ENCODE peak calls at places on chromosomes 1 and 21, in six cellular contexts. One of them, this sample, is unnamed.

GRCh38 chr1:211518330-211519289 is 26.6 kb upstream of the RD3 start:
- DNase-seq in stimulated activated CD4-positive, alpha-beta T cell treated with anti-CD3 and anti-CD28 coated beads, Interleukin-12 subunit alpha, Interleukin-12 subunit beta, amount 100 ng/mL, for 4 hours: no peak
- DNase-seq in Ammon's horn: no peak
- DNase-seq in HS-5: no peak
- DNase-seq in fibroblast of the aortic adventitia: no peak
- DNase-seq in H9: no peak
- DNase-seq in this sample: no peak

GRCh38 chr1:84462118-84462517 is 16.9 kb upstream of the RPF1 start:
- DNase-seq in stimulated activated CD4-positive, alpha-beta T cell treated with anti-CD3 and anti-CD28 coated beads, Interleukin-12 subunit alpha, Interleukin-12 subunit beta, amount 100 ng/mL, for 4 hours: no peak
- DNase-seq in Ammon's horn: no peak
- DNase-seq in HS-5: no peak
- DNase-seq in fibroblast of the aortic adventitia: no peak
- DNase-seq in H9: no peak
- DNase-seq in this sample: no peak

GRCh38 chr21:26177187-26177586 is 6.6 kb upstream of the APP start:
- DNase-seq in stimulated activated CD4-positive, alpha-beta T cell treated with anti-CD3 and anti-CD28 coated beads, Interleukin-12 subunit alpha, Interleukin-12 subunit beta, amount 100 ng/mL, for 4 hours: no peak
- DNase-seq in Ammon's horn: peak
- DNase-seq in HS-5: no peak
- DNase-seq in fibroblast of the aortic adventitia: peak
- DNase-seq in H9: no peak
- DNase-seq in this sample: no peak

GRCh38 chr21:44913425-44914175 is 7.1 kb downstream of the ITGB2 start:
- DNase-seq in stimulated activated CD4-positive, alpha-beta T cell treated with anti-CD3 and anti-CD28 coated beads, Interleukin-12 subunit alpha, Interleukin-12 subunit beta, amount 100 ng/mL, for 4 hours: no peak
- DNase-seq in Ammon's horn: no peak
- DNase-seq in HS-5: no peak
- DNase-seq in fibroblast of the aortic adventitia: no peak
- DNase-seq in H9: no peak
- DNase-seq in this sample: no peak

GRCh38 chr1:15902882-15903281 is 55.4 kb downstream of the SPEN start:
- DNase-seq in stimulated activated CD4-positive, alpha-beta T cell treated with anti-CD3 and anti-CD28 coated beads, Interleukin-12 subunit alpha, Interleukin-12 subunit beta, amount 100 ng/mL, for 4 hours: no peak
- DNase-seq in Ammon's horn: no peak
- DNase-seq in HS-5: peak
- DNase-seq in fibroblast of the aortic adventitia: peak
- DNase-seq in H9: no peak
- DNase-seq in this sample: no peak

GRCh38 chr1:25442178-25442577 is 11.5 kb downstream of the MACO1 start:
- DNase-seq in stimulated activated CD4-positive, alpha-beta T cell treated with anti-CD3 and anti-CD28 coated beads, Interleukin-12 subunit alpha, Interleukin-12 subunit beta, amount 100 ng/mL, for 4 hours: no peak
- DNase-seq in Ammon's horn: no peak
- DNase-seq in HS-5: no peak
- DNase-seq in fibroblast of the aortic adventitia: peak
- DNase-seq in H9: no peak
- DNase-seq in this sample: no peak

GRCh38 chr1:36211841-36212240 is 12.4 kb upstream of the THRAP3 start:
- DNase-seq in stimulated activated CD4-positive, alpha-beta T cell treated with anti-CD3 and anti-CD28 coated beads, Interleukin-12 subunit alpha, Interleukin-12 subunit beta, amount 100 ng/mL, for 4 hours: no peak
- DNase-seq in Ammon's horn: no peak
- DNase-seq in HS-5: no peak
- DNase-seq in fibroblast of the aortic adventitia: no peak
- DNase-seq in H9: no peak
- DNase-seq in this sample: no peak

GRCh38 chr1:53804791-53805505 is 33.1 kb downstream of the NDC1 start:
- DNase-seq in stimulated activated CD4-positive, alpha-beta T cell treated with anti-CD3 and anti-CD28 coated beads, Interleukin-12 subunit alpha, Interleukin-12 subunit beta, amount 100 ng/mL, for 4 hours: no peak
- DNase-seq in Ammon's horn: no peak
- DNase-seq in HS-5: no peak
- DNase-seq in fibroblast of the aortic adventitia: no peak
- DNase-seq in H9: no peak
- DNase-seq in this sample: no peak